ENCODE peak calls at places on chromosomes 12 and 14, in ten cellular contexts. Q is cerebellar cortex; X is CD8-positive, alpha-beta memory T cell; U is GM12892; G is EH; K is amygdala; I is LoVo; F is stimulated activated CD4-positive, alpha-beta T cell treated with anti-CD3 and anti-CD28 coated beads, Interleukin-15, amount 100 ng/mL, for 1 hour; Y is HT1080; P is NCI-H2029. R is an unnamed sample.
A peak's percentile ranks its signal among the peaks of the same experiment; 100 is the strongest.

GRCh38 chr12:50618864-50619609 is 114.3 kb downstream of the DIP2B start:
- DNase-seq in Q (no peak), X (no peak), U (no peak), G (peak; percentile 76), K (no peak), I (peak; percentile 97), F (no peak), Y (peak; percentile 73), P (no peak), R (no peak)

GRCh38 chr14:81303258-81303935 is 82.6 kb upstream of the GTF2A1 start:
- DNase-seq in Q (no peak), X (peak; percentile 46), U (no peak), G (no peak), K (no peak), I (peak; percentile 93), F (no peak), Y (peak; percentile 41), P (peak; percentile 69), R (no peak)

GRCh38 chr12:108425238-108425795 is 86.2 kb upstream of the CMKLR1 start:
- DNase-seq in Q (no peak), X (no peak), U (no peak), G (peak; percentile 10), K (no peak), I (no peak), F (no peak), Y (no peak), P (no peak), R (no peak)

GRCh38 chr14:61444215-61444768 is 122.9 kb downstream of the PRKCH start:
- DNase-seq in Q (no peak), X (peak; percentile 84), U (no peak), G (no peak), K (no peak), I (no peak), F (peak; percentile 45), Y (no peak), P (no peak), R (no peak)

GRCh38 chr14:54894995-54895394 is 7.6 kb downstream of the GCH1 start:
- DNase-seq in Q (no peak), X (no peak), U (no peak), G (peak; percentile 54), K (no peak), I (no peak), F (no peak), Y (peak; percentile 56), P (no peak), R (no peak)

GRCh38 chr12:701896-702539 is 38.8 kb upstream of the NINJ2 start:
- DNase-seq in Q (no peak), X (no peak), U (no peak), G (no peak), K (peak; percentile 50), I (no peak), F (no peak), Y (no peak), P (no peak), R (no peak)

GRCh38 chr12:113439606-113440030 is 17.4 kb downstream of the SDSL start:
- DNase-seq in Q (peak; percentile 57), X (no peak), U (no peak), G (peak; percentile 47), K (no peak), I (peak; percentile 37), F (no peak), Y (peak; percentile 37), P (peak; percentile 40), R (no peak)

GRCh38 chr12:90515199-90516175 is 439.5 kb downstream of the CCER1 start:
- DNase-seq in Q (no peak), X (no peak), U (no peak), G (peak; percentile 40), K (no peak), I (no peak), F (no peak), Y (peak; percentile 2), P (no peak), R (peak; percentile 53)

GRCh38 chr14:83425138-83425537 is 1891.5 kb upstream of the SEL1L start:
- DNase-seq in Q (no peak), X (no peak), U (no peak), G (peak; percentile 34), K (no peak), I (no peak), F (no peak), Y (peak; percentile 42), P (no peak), R (no peak)

GRCh38 chr14:88706425-88706824 is 86.3 kb downstream of the EML5 start:
- DNase-seq in Q (no peak), X (no peak), U (no peak), G (peak; percentile 31), K (no peak), I (no peak), F (no peak), Y (no peak), P (no peak), R (no peak)

GRCh38 chr12:115506822-115507629 is 770.5 kb downstream of the MED13L start:
- DNase-seq in Q (no peak), X (no peak), U (no peak), G (no peak), K (no peak), I (peak; percentile 82), F (no peak), Y (peak; percentile 2), P (peak; percentile 48), R (no peak)

GRCh38 chr12:25976289-25976688 is 17.8 kb downstream of the RASSF8 start:
- DNase-seq in Q (no peak), X (no peak), U (no peak), G (no peak), K (no peak), I (no peak), F (no peak), Y (no peak), P (no peak), R (no peak)

GRCh38 chr14:25516838-25517237 is 466.9 kb upstream of the STXBP6 start:
- DNase-seq in Q (no peak), X (no peak), U (no peak), G (no peak), K (no peak), I (no peak), F (no peak), Y (peak; percentile 2), P (no peak), R (no peak)

GRCh38 chr12:69534389-69534822 is 50.9 kb upstream of the CCT2 start:
- DNase-seq in Q (peak; percentile 90), X (no peak), U (no peak), G (peak; percentile 99), K (peak; percentile 19), I (no peak), F (no peak), Y (peak; percentile 92), P (peak; percentile 9), R (peak; percentile 77)

GRCh38 chr12:96400631-96401060 is 407 bp upstream of the CDK17 start:
- DNase-seq in Q (peak; percentile 53), X (no peak), U (no peak), G (peak; percentile 47), K (no peak), I (no peak), F (no peak), Y (peak; percentile 46), P (no peak), R (no peak)

GRCh38 chr12:54207539-54208267 is 18.9 kb upstream of the SMUG1 start:
- DNase-seq in Q (peak; percentile 79), X (peak; percentile 82), U (peak; percentile 78), G (peak; percentile 64), K (no peak), I (peak; percentile 85), F (peak; percentile 39), Y (peak; percentile 53), P (peak; percentile 64), R (no peak)

GRCh38 chr12:75208851-75209781 is 523 bp downstream of the KCNC2 start:
- DNase-seq in Q (no peak), X (no peak), U (no peak), G (peak; percentile 34), K (no peak), I (no peak), F (no peak), Y (peak; percentile 33), P (no peak), R (no peak)

GRCh38 chr14:52873096-52873495 is 77.8 kb downstream of the FERMT2 start:
- DNase-seq in Q (no peak), X (no peak), U (no peak), G (no peak), K (no peak), I (no peak), F (no peak), Y (no peak), P (no peak), R (no peak)

GRCh38 chr14:80388980-80389711 is 177.8 kb upstream of the DIO2 start:
- DNase-seq in Q (no peak), X (no peak), U (no peak), G (peak; percentile 94), K (no peak), I (peak; percentile 33), F (no peak), Y (peak; percentile 88), P (no peak), R (no peak)

GRCh38 chr14:100769035-100769939 is 42.6 kb downstream of the DLK1 start:
- DNase-seq in Q (no peak), X (no peak), U (no peak), G (no peak), K (no peak), I (no peak), F (no peak), Y (no peak), P (no peak), R (no peak)

GRCh38 chr12:108565976-108566375 is 3.6 kb downstream of the ISCU start:
- DNase-seq in Q (peak; percentile 37), X (peak; percentile 72), U (no peak), G (peak; percentile 81), K (no peak), I (peak; percentile 77), F (peak; percentile 33), Y (peak; percentile 92), P (peak; percentile 90), R (peak; percentile 69)

R was measured in pulmonary artery endothelial cell.